ENCODE peak calls at places on chromosomes 7 and 10, in five cellular contexts. K is astrocyte, Q is pancreas, G is fibroblast of lung, W is colonic mucosa. V is an unnamed sample.

GRCh38 chr10:50334273-50334672 is 83.0 kb upstream of the ASAH2 start:
- DNase-seq in K (no peak), W (no peak), Q (no peak), G (no peak), V (no peak)

GRCh38 chr10:70299876-70300275 is 16.1 kb upstream of the NPFFR1 start:
- DNase-seq in K (no peak), Q (no peak), G (no peak), W (no peak), V (no peak)

GRCh38 chr10:122239578-122240257 is 31.4 kb upstream of the BTBD16 start:
- DNase-seq in Q (no peak), W (no peak), K (peak), G (peak), V (no peak)

GRCh38 chr7:101567231-101567630 is 61.9 kb downstream of the MYL10 start:
- DNase-seq in Q (no peak), G (no peak), K (no peak), W (no peak), V (no peak)

GRCh38 chr10:95445223-95445836 is 115.8 kb downstream of the SORBS1 start:
- DNase-seq in W (peak), K (peak), Q (peak), G (peak), V (peak)

GRCh38 chr7:30255096-30255769 is 29.2 kb upstream of the ZNRF2 start:
- DNase-seq in W (no peak), K (no peak), Q (no peak), G (no peak), V (no peak)

GRCh38 chr10:24415455-24416169 is 206.7 kb downstream of the KIAA1217 start:
- DNase-seq in K (peak), Q (peak), G (peak), W (peak), V (peak)

GRCh38 chr7:143304938-143305337 is 11.0 kb upstream of the CLCN1 start:
- DNase-seq in W (no peak), K (no peak), G (no peak), Q (no peak), V (no peak)

GRCh38 chr10:32065871-32066270 is 9.6 kb upstream of the KIF5B start:
- DNase-seq in K (peak), Q (no peak), G (peak), W (no peak), V (no peak)

GRCh38 chr7:22043367-22043766 is 97.7 kb upstream of the CDCA7L start:
- DNase-seq in W (no peak), K (no peak), Q (no peak), G (no peak), V (no peak)

GRCh38 chr10:24969732-24970330 is 17.4 kb upstream of the PRTFDC1 start:
- DNase-seq in W (no peak), G (no peak), Q (no peak), K (no peak), V (no peak)

GRCh38 chr7:93921607-93922446 is at the start of gene GNG11:
- DNase-seq in G (peak), W (peak), K (peak), Q (peak), V (peak)

GRCh38 chr7:93923946-93924345 is 2.4 kb downstream of the GNG11 start:
- DNase-seq in G (peak), K (peak), Q (no peak), W (no peak), V (no peak)

GRCh38 chr7:93923291-93923690 is 1.8 kb downstream of the GNG11 start:
- DNase-seq in K (no peak), G (peak), Q (no peak), W (no peak), V (no peak)

GRCh38 chr7:93921190-93921585 is 347 bp upstream of the GNG11 start:
- DNase-seq in Q (no peak), G (peak), W (no peak), K (no peak), V (no peak)

DNA sequence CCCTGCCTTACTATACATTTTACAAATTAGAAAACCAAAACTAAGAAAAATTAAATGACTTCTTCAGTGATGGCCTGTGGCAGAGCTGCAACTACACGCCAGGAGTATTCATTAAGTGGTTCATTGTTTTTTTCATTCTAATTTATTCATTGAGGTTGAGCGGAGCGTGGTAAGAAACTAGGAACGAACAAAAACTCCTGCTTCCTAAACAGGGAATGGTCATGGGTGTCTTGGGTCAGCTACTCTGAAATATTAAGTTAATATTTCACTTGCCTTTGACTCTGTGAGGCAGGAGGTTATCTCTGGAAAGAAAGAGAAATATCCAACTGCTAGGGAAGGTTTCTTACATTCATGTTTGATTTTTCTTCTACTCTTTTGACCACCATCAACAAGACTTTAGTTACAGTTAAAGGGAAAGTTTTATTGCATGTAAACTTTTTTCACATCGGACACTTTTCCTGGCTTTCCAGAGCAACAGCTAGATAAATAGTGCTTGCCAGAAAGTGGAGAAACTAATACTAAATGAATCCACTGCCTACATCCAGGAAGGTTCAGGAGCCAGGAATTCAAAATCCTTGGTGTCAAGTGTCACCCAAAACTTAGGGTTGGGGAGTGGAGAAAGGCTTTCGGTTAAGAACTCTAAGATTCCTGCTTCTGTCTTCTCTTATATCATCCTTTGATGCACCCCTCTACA is 892 bp upstream of the GNG11 start:
- DNase-seq in Q (no peak), K (no peak), W (no peak), G (peak), V (no peak)
- H3K4me3 ChIP-seq in Q (no peak), K (peak), W (no peak), G (peak), V (peak)

GRCh38 chr7:45088821-45089313 is at the start of gene NACAD:
- DNase-seq in K (peak), W (no peak), G (no peak), Q (no peak), V (peak)
- H3K4me3 ChIP-seq in K (peak), W (peak), G (peak), Q (peak), V (peak)

DNA sequence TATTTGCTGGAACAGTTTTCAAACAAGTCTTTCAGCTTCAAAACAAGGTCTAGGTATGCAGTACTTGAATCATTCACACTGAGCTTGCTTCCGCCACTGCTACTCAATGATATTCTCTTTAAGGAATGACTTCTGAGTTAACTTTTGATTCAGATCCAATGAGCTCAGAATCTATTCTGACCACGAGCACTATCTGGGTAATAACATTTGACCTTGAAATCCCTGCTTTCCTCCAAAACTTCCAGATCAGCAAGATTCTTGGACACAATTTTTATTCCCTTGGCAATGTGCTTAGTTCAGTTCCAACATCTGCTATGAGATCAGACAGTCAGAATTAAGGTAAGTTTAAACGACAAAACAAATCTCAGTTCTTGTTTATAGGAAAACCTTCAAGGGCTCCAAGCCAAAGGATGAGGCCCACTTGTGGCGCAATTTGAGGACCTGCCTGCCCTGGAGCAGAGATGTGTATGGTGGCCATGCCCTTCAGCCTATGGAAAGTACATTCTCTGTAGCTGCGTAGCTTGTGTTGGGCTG is 87.2 kb downstream of the RNF216 start:
- DNase-seq in K (peak), W (no peak), Q (no peak), G (peak), V (no peak)
- H3K4me3 ChIP-seq in K (peak), W (no peak), Q (no peak), G (no peak), V (peak)

GRCh38 chr10:68230268-68230667 is 1.6 kb downstream of the ATOH7 start:
- DNase-seq in G (no peak), W (no peak), Q (no peak), K (no peak), V (no peak)
- H3K4me3 ChIP-seq in G (no peak), W (no peak), Q (no peak), K (no peak), V (peak)

GRCh38 chr10:21511931-21512330 is 13.6 kb downstream of the SKIDA1 start:
- DNase-seq in K (no peak), G (peak), W (no peak), Q (no peak), V (no peak)

GRCh38 chr10:21514101-21514807 is 11.2 kb downstream of the SKIDA1 start:
- DNase-seq in G (no peak), W (no peak), K (no peak), Q (no peak), V (no peak)

GRCh38 chr10:21510218-21511070 is 15.0 kb downstream of the SKIDA1 start:
- DNase-seq in Q (no peak), G (peak), W (no peak), K (no peak), V (no peak)

GRCh38 chr10:21514808-21515580 is 10.5 kb downstream of the SKIDA1 start:
- DNase-seq in Q (no peak), G (peak), K (no peak), W (no peak), V (no peak)

GRCh38 chr10:21513035-21513434 is 12.4 kb downstream of the SKIDA1 start:
- DNase-seq in Q (no peak), G (peak), W (no peak), K (no peak), V (no peak)
- H3K4me3 ChIP-seq in Q (no peak), G (no peak), W (no peak), K (no peak), V (no peak)

GRCh38 chr7:155449008-155449879 is 8.7 kb upstream of the EN2 start:
- DNase-seq in K (no peak), Q (no peak), G (no peak), W (no peak), V (no peak)
- H3K4me3 ChIP-seq in K (no peak), Q (no peak), G (no peak), W (no peak), V (no peak)